ENCODE peak calls at places on chromosomes 11 and 22, in eight cellular contexts. O, A, R, P, C, Q, G and E are unnamed samples.

GRCh38 chr11:57202282-57202681 is 20.5 kb downstream of the LRRC55 start:
- DNase-seq in P (no peak), G (no peak), A (no peak), R (no peak), Q (no peak), C (no peak), O (no peak), E (no peak)

GRCh38 chr22:20192972-20193760 is 42.3 kb upstream of the CCDC188 start:
- DNase-seq in A (peak; percentile 37), P (no peak), C (no peak), G (no peak), O (no peak), R (no peak), Q (no peak), E (no peak)

GRCh38 chr22:19932367-19933206 is 9.0 kb upstream of the COMT start:
- DNase-seq in O (no peak), P (no peak), G (no peak), R (no peak), Q (no peak), C (no peak), A (no peak), E (no peak)

GRCh38 chr11:118870396-118871343 is 13.0 kb upstream of the CXCR5 start:
- DNase-seq in A (peak; percentile 25), R (peak; percentile 28), G (peak; percentile 14), Q (peak; percentile 57), P (no peak), O (peak; percentile 13), C (no peak), E (no peak)

GRCh38 chr11:12318791-12319733 is 58.3 kb upstream of the PARVA start:
- DNase-seq in R (no peak), Q (no peak), C (no peak), P (no peak), O (peak; percentile 89), A (no peak), G (peak; percentile 59), E (no peak)

GRCh38 chr11:46036009-46036408 is 85.2 kb downstream of the PHF21A start:
- DNase-seq in C (no peak), Q (no peak), R (no peak), A (no peak), G (no peak), P (no peak), O (no peak), E (no peak)

GRCh38 chr11:62665075-62665629 is at the start of the genes C11orf98 and CSKMT:
- DNase-seq in R (peak; percentile 85), P (peak; percentile 91), A (peak; percentile 97), C (peak; percentile 79), O (peak; percentile 91), Q (no peak), G (peak; percentile 97), E (peak; percentile 97)

GRCh38 chr22:41197808-41198585 is 7.1 kb upstream of the L3MBTL2 start:
- DNase-seq in Q (no peak), R (no peak), A (peak; percentile 37), P (peak; percentile 29), G (peak; percentile 48), O (no peak), C (no peak), E (no peak)

GRCh38 chr11:72352859-72353551 is 81.3 kb downstream of the CLPB start:
- DNase-seq in R (no peak), P (no peak), A (peak; percentile 47), C (peak; percentile 17), Q (peak; percentile 47), G (peak; percentile 51), O (peak; percentile 85), E (no peak)

GRCh38 chr11:11532574-11532973 is 89.2 kb downstream of the GALNT18 start:
- DNase-seq in R (no peak), O (peak; percentile 22), P (no peak), A (no peak), Q (no peak), C (no peak), G (no peak), E (no peak)

GRCh38 chr11:93905384-93905783 is 55.0 kb upstream of the VSTM5 start:
- DNase-seq in P (no peak), G (no peak), A (no peak), O (peak; percentile 68), R (peak; percentile 33), C (no peak), Q (no peak), E (no peak)

GRCh38 chr22:41488596-41489385 is 19.9 kb downstream of the ACO2 start:
- DNase-seq in P (no peak), R (no peak), O (no peak), C (no peak), A (no peak), G (no peak), Q (no peak), E (no peak)

GRCh38 chr11:24171869-24172268 is 325.0 kb upstream of the LUZP2 start:
- DNase-seq in Q (no peak), A (no peak), O (no peak), G (no peak), P (no peak), R (no peak), C (no peak), E (no peak)

GRCh38 chr11:15101072-15101701 is 13.5 kb upstream of the INSC start:
- DNase-seq in C (peak; percentile 21), P (peak; percentile 61), O (peak; percentile 73), R (peak; percentile 39), A (peak; percentile 77), Q (no peak), G (peak; percentile 73), E (peak; percentile 65)

GRCh38 chr11:112580864-112581263 is 320.2 kb upstream of the PLET1 start:
- DNase-seq in C (no peak), O (no peak), A (no peak), P (no peak), G (no peak), R (no peak), Q (no peak), E (no peak)

GRCh38 chr11:107197932-107198331 is 179.7 kb upstream of the GUCY1A2 start:
- DNase-seq in P (no peak), C (no peak), Q (no peak), R (peak; percentile 8), G (no peak), A (no peak), O (no peak), E (no peak)

GRCh38 chr22:35367331-35367886 is 13.5 kb upstream of the HMOX1 start:
- DNase-seq in O (no peak), A (no peak), Q (peak; percentile 65), G (no peak), C (no peak), P (no peak), R (no peak), E (no peak)

GRCh38 chr11:724063-724732 is 18.2 kb downstream of the EPS8L2 start:
- DNase-seq in A (peak; percentile 62), O (no peak), Q (no peak), C (no peak), G (peak; percentile 30), R (no peak), P (peak; percentile 35), E (no peak)

GRCh38 chr11:19978668-19979518 is 181.4 kb downstream of the DBX1 start:
- DNase-seq in C (no peak), P (no peak), A (no peak), G (no peak), R (peak; percentile 88), Q (peak; percentile 40), O (peak; percentile 90), E (peak; percentile 57)

GRCh38 chr11:78351193-78351592 is 66.4 kb downstream of the GAB2 start:
- DNase-seq in A (no peak), G (no peak), P (no peak), C (no peak), O (no peak), R (no peak), Q (no peak), E (no peak)

GRCh38 chr22:17884084-17884483 is 109.8 kb upstream of the BID start:
- DNase-seq in R (no peak), Q (no peak), P (no peak), G (no peak), C (no peak), O (no peak), A (no peak), E (no peak)

GRCh38 chr11:65017927-65018326 is 4.0 kb downstream of the ARL2 start:
- DNase-seq in A (no peak), O (no peak), G (no peak), Q (no peak), C (no peak), R (no peak), P (no peak), E (no peak)
- TF ChIP-seq USF2 in A (no peak), O (no peak), G (no peak), Q (no peak), C (no peak), R (no peak), P (no peak), E (no peak)

DNA sequence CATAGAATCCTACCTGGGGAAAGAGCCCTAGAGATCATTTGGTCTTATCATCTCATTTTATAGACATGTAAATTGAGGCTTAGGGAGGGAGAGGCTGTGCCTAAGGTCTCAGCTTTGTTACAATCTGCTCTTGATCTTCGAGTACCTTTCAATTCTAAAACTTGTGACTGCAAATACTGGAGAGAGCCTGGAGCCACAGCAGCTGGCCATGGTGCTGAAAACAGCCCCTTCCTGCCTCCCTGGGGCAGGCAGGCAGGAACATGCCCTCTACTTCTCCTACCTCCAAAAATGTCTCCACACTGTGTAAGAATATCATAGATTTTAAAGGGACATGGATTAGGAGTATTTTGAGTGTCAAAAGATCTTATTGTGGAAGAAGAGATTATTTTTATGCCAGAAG is 52.2 kb downstream of the C22orf42 start:
- DNase-seq in O (no peak), R (no peak), G (no peak), A (peak; percentile 68), Q (no peak), C (no peak), P (no peak), E (no peak)
- TF ChIP-seq USF2 in O (no peak), R (no peak), G (no peak), A (no peak), Q (no peak), C (no peak), P (no peak), E (no peak)

DNA sequence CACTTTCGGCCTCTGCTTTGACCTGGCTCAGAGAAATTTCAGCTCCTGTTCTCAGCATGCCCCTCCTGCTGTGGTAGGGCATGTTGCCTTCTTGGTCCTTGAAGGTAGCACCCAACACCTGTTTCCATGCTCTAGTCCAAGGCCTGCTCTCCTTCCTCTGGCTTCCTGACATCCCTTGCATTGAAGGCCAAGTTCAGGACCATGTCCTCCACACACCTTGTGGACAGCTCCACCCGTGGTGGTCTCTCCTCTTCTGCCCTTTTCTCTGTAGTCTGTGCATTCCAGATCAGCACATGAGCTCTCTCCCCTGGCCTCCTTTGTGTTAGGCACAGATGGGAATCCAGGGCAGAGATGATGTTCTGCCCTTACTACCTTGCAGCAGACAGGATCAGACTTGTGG is 225.3 kb downstream of the ADAMTS15 start:
- DNase-seq in G (no peak), P (no peak), A (no peak), C (no peak), R (no peak), Q (no peak), O (peak; percentile 12), E (no peak)
- TF ChIP-seq USF2 in G (no peak), P (no peak), A (no peak), C (no peak), R (no peak), Q (no peak), O (no peak), E (no peak)

DNA sequence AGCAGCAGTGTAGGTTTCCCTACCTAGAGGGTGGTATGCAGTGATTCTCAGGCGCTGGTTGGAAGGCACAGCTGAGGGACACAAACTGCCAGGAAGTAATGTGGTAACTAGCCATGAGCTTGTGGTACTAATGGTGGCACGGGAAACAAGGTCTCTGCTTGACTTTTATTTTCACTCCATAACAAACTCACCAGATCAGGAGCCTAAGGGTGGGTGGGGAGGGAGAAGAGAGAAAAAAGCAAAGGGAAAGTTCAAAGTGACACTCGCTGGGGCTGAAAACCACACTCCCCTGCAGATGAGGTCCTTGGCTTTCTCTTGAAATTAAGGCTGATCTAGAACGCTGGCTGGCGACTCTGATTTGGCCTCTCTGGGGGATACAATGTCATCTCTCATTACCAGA is 22.0 kb downstream of the TRAF6 start:
- DNase-seq in O (no peak), C (no peak), G (no peak), Q (no peak), P (no peak), R (no peak), A (no peak), E (no peak)
- TF ChIP-seq USF2 in O (no peak), C (no peak), G (no peak), Q (no peak), P (no peak), R (no peak), A (no peak), E (no peak)